ENCODE peak calls at places on chromosomes 7 and 10, in four cellular contexts. One of them, this sample, is unnamed.

GRCh38 chr7:84085147-84085546 is 109.4 kb downstream of the SEMA3A start:
- DNase-seq in suprapubic skin: no peak
- DNase-seq in fibroblast of the aortic adventitia: peak; percentile 49
- DNase-seq in WTC11: no peak
- DNase-seq in this sample: no peak

GRCh38 chr7:149685455-149685854 is 87.9 kb downstream of the ZNF467 start:
- DNase-seq in fibroblast of the aortic adventitia: peak; percentile 57
- DNase-seq in WTC11: no peak
- DNase-seq in suprapubic skin: no peak
- DNase-seq in this sample: no peak

GRCh38 chr10:62817763-62818425 is 1.7 kb upstream of the EGR2 start:
- DNase-seq in fibroblast of the aortic adventitia: peak; percentile 61
- DNase-seq in suprapubic skin: peak; percentile 82
- DNase-seq in WTC11: peak; percentile 81
- DNase-seq in this sample: peak; percentile 70

GRCh38 chr7:130829415-130829814 is 95.4 kb upstream of the KLF14 start:
- DNase-seq in suprapubic skin: no peak
- DNase-seq in fibroblast of the aortic adventitia: no peak
- DNase-seq in WTC11: no peak
- DNase-seq in this sample: no peak

GRCh38 chr10:58409956-58410610 is 24.9 kb downstream of the TFAM start:
- DNase-seq in WTC11: no peak
- DNase-seq in suprapubic skin: no peak
- DNase-seq in fibroblast of the aortic adventitia: no peak
- DNase-seq in this sample: no peak

GRCh38 chr7:93219877-93220276 is 6.4 kb downstream of the HEPACAM2 start:
- DNase-seq in WTC11: no peak
- DNase-seq in fibroblast of the aortic adventitia: no peak
- DNase-seq in suprapubic skin: no peak
- DNase-seq in this sample: no peak

GRCh38 chr7:123535517-123535916 is 1.1 kb upstream of the IQUB start:
- DNase-seq in fibroblast of the aortic adventitia: no peak
- DNase-seq in WTC11: no peak
- DNase-seq in suprapubic skin: no peak
- DNase-seq in this sample: no peak

GRCh38 chr10:10792681-10793080 is 225.0 kb upstream of the CELF2 start:
- DNase-seq in fibroblast of the aortic adventitia: peak; percentile 97
- DNase-seq in WTC11: no peak
- DNase-seq in suprapubic skin: no peak
- DNase-seq in this sample: no peak

GRCh38 chr7:117217636-117218035 is 105.2 kb downstream of the WNT2 start:
- DNase-seq in suprapubic skin: no peak
- DNase-seq in fibroblast of the aortic adventitia: peak; percentile 97
- DNase-seq in WTC11: no peak
- DNase-seq in this sample: no peak

GRCh38 chr10:105837951-105838350 is 1196.9 kb downstream of the SORCS3 start:
- DNase-seq in fibroblast of the aortic adventitia: peak; percentile 3
- DNase-seq in suprapubic skin: no peak
- DNase-seq in WTC11: no peak
- DNase-seq in this sample: no peak

GRCh38 chr10:11472158-11472753 is 139.2 kb downstream of the USP6NL start:
- DNase-seq in fibroblast of the aortic adventitia: peak; percentile 59
- DNase-seq in WTC11: peak; percentile 85
- DNase-seq in suprapubic skin: no peak
- DNase-seq in this sample: peak; percentile 74

GRCh38 chr7:139623518-139623917 is 100.0 kb downstream of the CLEC2L start:
- DNase-seq in fibroblast of the aortic adventitia: no peak
- DNase-seq in suprapubic skin: no peak
- DNase-seq in WTC11: no peak
- DNase-seq in this sample: no peak

GRCh38 chr7:128347573-128348147 is 4.0 kb upstream of the RBM28 start:
- DNase-seq in fibroblast of the aortic adventitia: peak; percentile 65
- DNase-seq in suprapubic skin: no peak
- DNase-seq in WTC11: peak; percentile 67
- DNase-seq in this sample: peak; percentile 55
- TF ChIP-seq CTCF in fibroblast of the aortic adventitia: peak; percentile 78
- TF ChIP-seq CTCF in suprapubic skin: peak; percentile 41
- TF ChIP-seq CTCF in WTC11: no peak
- TF ChIP-seq CTCF in this sample: peak; percentile 84

GRCh38 chr10:122567056-122567660 is 6.6 kb downstream of the DMBT1 start:
- DNase-seq in fibroblast of the aortic adventitia: peak; percentile 10
- DNase-seq in suprapubic skin: no peak
- DNase-seq in WTC11: peak; percentile 57
- DNase-seq in this sample: peak; percentile 6
- TF ChIP-seq CTCF in fibroblast of the aortic adventitia: peak; percentile 63
- TF ChIP-seq CTCF in suprapubic skin: peak; percentile 15
- TF ChIP-seq CTCF in WTC11: peak; percentile 74
- TF ChIP-seq CTCF in this sample: peak; percentile 59

GRCh38 chr10:46220872-46221538 is 65.8 kb upstream of the ANTXRL start:
- DNase-seq in fibroblast of the aortic adventitia: no peak
- DNase-seq in suprapubic skin: no peak
- DNase-seq in WTC11: no peak
- DNase-seq in this sample: no peak
- TF ChIP-seq CTCF in fibroblast of the aortic adventitia: peak; percentile 1
- TF ChIP-seq CTCF in suprapubic skin: no peak
- TF ChIP-seq CTCF in WTC11: no peak
- TF ChIP-seq CTCF in this sample: peak; percentile 39

GRCh38 chr10:17278607-17279240 is 50.7 kb downstream of the VIM start:
- DNase-seq in fibroblast of the aortic adventitia: no peak
- DNase-seq in suprapubic skin: no peak
- DNase-seq in WTC11: no peak
- DNase-seq in this sample: no peak
- TF ChIP-seq CTCF in fibroblast of the aortic adventitia: no peak
- TF ChIP-seq CTCF in suprapubic skin: no peak
- TF ChIP-seq CTCF in WTC11: no peak
- TF ChIP-seq CTCF in this sample: no peak

DNA sequence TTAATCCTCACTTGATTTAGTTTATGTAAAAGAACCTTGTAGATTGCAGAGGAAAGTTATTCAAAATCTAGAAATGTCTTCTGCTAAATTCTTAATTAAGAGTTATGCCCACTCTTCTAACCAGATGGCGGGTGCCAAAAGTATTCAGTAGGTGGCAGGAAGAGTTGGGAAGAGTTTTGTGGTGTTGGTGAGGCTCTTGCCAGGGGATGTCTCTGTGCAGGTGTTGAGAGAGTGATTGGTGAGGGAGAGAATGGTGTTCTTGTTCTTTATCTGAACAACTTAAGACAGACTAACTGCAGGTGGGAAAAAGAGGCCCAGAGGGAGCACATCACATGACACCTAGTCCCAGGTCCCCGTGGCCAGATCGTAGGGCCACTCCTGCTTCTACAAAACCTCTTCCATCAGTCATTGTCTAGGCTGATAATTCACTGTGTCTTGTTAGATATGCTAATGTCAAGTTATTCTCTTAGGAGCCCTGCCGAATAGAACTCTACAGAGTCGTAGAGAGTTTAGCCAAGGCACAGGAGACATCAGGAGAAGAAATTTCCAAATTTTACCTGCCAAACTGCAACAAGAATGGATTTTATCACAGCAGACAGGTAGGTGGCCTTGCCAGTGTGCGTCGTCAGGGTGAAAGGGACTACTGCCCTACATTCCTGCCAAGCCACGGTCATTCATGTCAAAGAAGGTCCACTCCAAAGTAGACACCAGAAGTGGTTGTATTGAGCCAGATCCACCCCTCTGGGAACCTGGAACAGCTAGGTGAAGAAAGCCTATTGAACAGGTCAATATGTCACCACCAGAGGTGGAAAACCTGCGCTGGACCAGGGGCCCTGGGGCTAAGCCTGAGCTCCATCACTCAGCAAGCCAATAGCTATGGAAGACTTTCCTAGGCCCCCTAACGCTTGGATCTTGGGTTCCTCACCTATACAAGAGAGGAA is 3.4 kb downstream of the IGFBP1 start:
- DNase-seq in suprapubic skin: no peak
- DNase-seq in fibroblast of the aortic adventitia: no peak
- DNase-seq in WTC11: no peak
- DNase-seq in this sample: no peak
- TF ChIP-seq CTCF in suprapubic skin: no peak
- TF ChIP-seq CTCF in fibroblast of the aortic adventitia: no peak
- TF ChIP-seq CTCF in WTC11: no peak
- TF ChIP-seq CTCF in this sample: peak; percentile 9

GRCh38 chr7:86280150-86280549 is 363.6 kb upstream of the GRM3 start:
- DNase-seq in fibroblast of the aortic adventitia: no peak
- DNase-seq in WTC11: no peak
- DNase-seq in suprapubic skin: no peak
- DNase-seq in this sample: no peak

GRCh38 chr7:86282014-86282682 is 361.6 kb upstream of the GRM3 start:
- DNase-seq in suprapubic skin: no peak
- DNase-seq in fibroblast of the aortic adventitia: no peak
- DNase-seq in WTC11: peak; percentile 20
- DNase-seq in this sample: no peak
- TF ChIP-seq CTCF in suprapubic skin: no peak
- TF ChIP-seq CTCF in fibroblast of the aortic adventitia: no peak
- TF ChIP-seq CTCF in WTC11: no peak
- TF ChIP-seq CTCF in this sample: no peak